ENCODE peak calls at places on chromosomes 16 and 17, in seven cellular contexts. D is C1 segment of cervical spinal cord, J is HFFc6, M is iris pigment epithelial cell, P is GM23248, S is DMS153, W is AG04450. E is an unnamed sample.
A peak's percentile ranks its signal among the peaks of the same experiment; 100 is the strongest.

GRCh38 chr17:42276609-42277341 is 584 bp upstream of the STAT5B start:
- DNase-seq in D (peak; percentile 83), J (peak; percentile 78), M (peak; percentile 90), P (peak; percentile 84), S (no peak), W (peak; percentile 57), E (peak; percentile 79)

GRCh38 chr17:36602030-36602737 is 801 bp downstream of the MRM1 start:
- DNase-seq in D (peak; percentile 45), J (no peak), M (peak; percentile 24), P (peak; percentile 54), S (no peak), W (no peak), E (no peak)

GRCh38 chr16:85517780-85518179 is 95.3 kb upstream of the GSE1 start:
- DNase-seq in D (no peak), J (no peak), M (no peak), P (no peak), S (no peak), W (no peak), E (no peak)

GRCh38 chr17:10224592-10225195 is 26.3 kb upstream of the GAS7 start:
- DNase-seq in D (no peak), J (no peak), M (no peak), P (no peak), S (no peak), W (no peak), E (no peak)

GRCh38 chr17:74827800-74828199 is 31.9 kb downstream of the GRIN2C start:
- DNase-seq in D (no peak), J (no peak), M (no peak), P (no peak), S (no peak), W (no peak), E (no peak)

GRCh38 chr16:17302213-17302612 is 168.5 kb downstream of the XYLT1 start:
- DNase-seq in D (no peak), J (no peak), M (no peak), P (no peak), S (no peak), W (no peak), E (no peak)

GRCh38 chr17:40953876-40954275 is 12.9 kb downstream of the KRT39 start:
- DNase-seq in D (no peak), J (peak; percentile 75), M (peak; percentile 97), P (peak; percentile 96), S (no peak), W (peak; percentile 65), E (no peak)

GRCh38 chr17:59368218-59368857 is 36.9 kb downstream of the YPEL2 start:
- DNase-seq in D (no peak), J (no peak), M (no peak), P (no peak), S (no peak), W (no peak), E (no peak)

GRCh38 chr17:47829870-47830269 is 1.5 kb downstream of the MRPL10 start:
- DNase-seq in D (no peak), J (no peak), M (no peak), P (no peak), S (no peak), W (no peak), E (no peak)

GRCh38 chr17:80984749-80985148 is 6.9 kb upstream of the CHMP6 start:
- DNase-seq in D (no peak), J (peak; percentile 89), M (peak; percentile 87), P (peak; percentile 97), S (no peak), W (peak; percentile 90), E (peak; percentile 74)

GRCh38 chr17:77666881-77667395 is 291.6 kb upstream of the TNRC6C start:
- DNase-seq in D (no peak), J (no peak), M (no peak), P (no peak), S (no peak), W (no peak), E (no peak)

GRCh38 chr17:4858880-4859260 is 25.7 kb downstream of the MINK1 start:
- DNase-seq in D (peak; percentile 51), J (peak; percentile 20), M (peak; percentile 37), P (peak; percentile 57), S (peak; percentile 6), W (no peak), E (peak; percentile 69)

GRCh38 chr17:55731586-55732250 is 9.1 kb upstream of the TMEM100 start:
- DNase-seq in D (no peak), J (no peak), M (no peak), P (peak; percentile 80), S (no peak), W (no peak), E (no peak)